ENCODE peak calls at places on chromosomes 16 and 17, in six cellular contexts. Y is lung, H is HFF-Myc, Q is sigmoid colon, N is HCT116, D is cardiac muscle cell. Z is an unnamed sample.

GRCh38 chr16:31529398-31530312 is 2.0 kb downstream of the AHSP start:
- DNase-seq in D (no peak), N (no peak), Q (no peak), Y (no peak), H (no peak), Z (no peak)

GRCh38 chr17:71438631-71439146 is 682.1 kb upstream of the SOX9 start:
- DNase-seq in H (peak), N (peak), Y (peak), Q (no peak), D (peak), Z (peak)

GRCh38 chr17:75774471-75774987 is 9.5 kb upstream of the GALK1 start:
- DNase-seq in D (no peak), H (no peak), Y (no peak), Q (peak), N (no peak), Z (no peak)

GRCh38 chr17:64686705-64687104 is 24.6 kb upstream of the SMURF2 start:
- DNase-seq in Y (no peak), N (no peak), D (no peak), H (no peak), Q (no peak), Z (no peak)

GRCh38 chr17:50479522-50480141 is 972 bp downstream of the RSAD1 start:
- DNase-seq in Y (peak), H (peak), D (peak), Q (peak), N (peak), Z (peak)

GRCh38 chr16:8931864-8932263 is 31.8 kb downstream of the USP7 start:
- DNase-seq in H (peak), Y (no peak), N (no peak), Q (no peak), D (peak), Z (peak)

GRCh38 chr16:68257906-68258800 is 6.2 kb upstream of the SLC7A6 start:
- DNase-seq in D (no peak), H (no peak), Q (peak), N (no peak), Y (no peak), Z (peak)

GRCh38 chr16:4664538-4665418 is 28.6 kb upstream of the NUDT16L1 start:
- DNase-seq in N (no peak), Q (no peak), H (no peak), Y (peak), D (no peak), Z (peak)

GRCh38 chr16:12721841-12722467 is 81.7 kb downstream of the CPPED1 start:
- DNase-seq in N (no peak), Q (no peak), D (no peak), Y (no peak), H (no peak), Z (no peak)

GRCh38 chr16:11471548-11471947 is 115.2 kb downstream of the LITAF start:
- DNase-seq in N (no peak), D (no peak), Q (no peak), H (no peak), Y (no peak), Z (no peak)

GRCh38 chr17:31859487-31860008 is 504 bp upstream of the COPRS start:
- DNase-seq in H (no peak), D (no peak), Y (no peak), N (no peak), Q (no peak), Z (no peak)

GRCh38 chr16:57915267-57915666 is 55.7 kb downstream of the CNGB1 start:
- DNase-seq in Y (no peak), H (no peak), D (no peak), Q (no peak), N (no peak), Z (no peak)

GRCh38 chr17:50100480-50100883 is 5.3 kb downstream of the PDK2 start:
- DNase-seq in Q (no peak), Y (no peak), N (no peak), H (no peak), D (no peak), Z (no peak)

GRCh38 chr16:66562409-66562808 is 3.8 kb upstream of the CMTM1 start:
- DNase-seq in Q (no peak), N (no peak), Y (no peak), H (no peak), D (no peak), Z (no peak)

GRCh38 chr16:1960665-1961630 is 1.6 kb downstream of the NDUFB10 start:
- DNase-seq in H (peak), N (peak), Q (no peak), Y (no peak), D (peak), Z (no peak)

GRCh38 chr17:13478326-13478830 is 123.4 kb downstream of the HS3ST3A1 start:
- DNase-seq in N (no peak), D (no peak), Q (no peak), Y (no peak), H (peak), Z (no peak)

GRCh38 chr16:727291-727977 is 528 bp downstream of the HAGHL start:
- DNase-seq in N (no peak), Y (no peak), D (no peak), H (no peak), Q (no peak), Z (no peak)

GRCh38 chr16:870856-871561 is 70.5 kb upstream of the GNG13 start:
- DNase-seq in N (no peak), H (no peak), Y (no peak), D (no peak), Q (peak), Z (no peak)

GRCh38 chr17:46020023-46020735 is 21.1 kb downstream of the STH start:
- DNase-seq in Q (peak), N (no peak), H (no peak), Y (no peak), D (no peak), Z (no peak)

GRCh38 chr17:73156887-73157870 is 7.6 kb upstream of the SSTR2 start:
- DNase-seq in D (no peak), Y (no peak), N (no peak), Q (no peak), H (no peak), Z (no peak)

GRCh38 chr16:75385507-75386152 is 47.7 kb downstream of the CFDP1 start:
- DNase-seq in H (peak), D (peak), Q (no peak), N (peak), Y (no peak), Z (no peak)

GRCh38 chr17:69882281-69882680 is 192.7 kb upstream of the KCNJ16 start:
- DNase-seq in N (no peak), D (no peak), H (no peak), Q (no peak), Y (no peak), Z (no peak)

GRCh38 chr16:87075319-87075860 is 241.8 kb downstream of the C16orf95 start:
- DNase-seq in Y (no peak), H (no peak), N (no peak), D (no peak), Q (peak), Z (no peak)

GRCh38 chr17:7440113-7440822 is 956 bp downstream of the FGF11 start:
- DNase-seq in N (no peak), D (no peak), Y (no peak), H (no peak), Q (peak), Z (peak)

GRCh38 chr17:7441202-7441705 is 1.9 kb downstream of the FGF11 start:
- DNase-seq in N (no peak), Y (no peak), H (no peak), Q (no peak), D (no peak), Z (no peak)

GRCh38 chr17:7442142-7442541 is 2.7 kb upstream of the CHRNB1 start:
- DNase-seq in H (no peak), D (no peak), Y (no peak), Q (no peak), N (no peak), Z (no peak)

GRCh38 chr17:7439462-7440112 is at the start of gene FGF11:
- DNase-seq in N (no peak), Y (no peak), Q (no peak), H (no peak), D (no peak), Z (no peak)

GRCh38 chr17:7440823-7441174 is 1.5 kb downstream of the FGF11 start:
- DNase-seq in Q (no peak), N (no peak), D (peak), Y (no peak), H (no peak), Z (no peak)
- TF ChIP-seq CTCF in Q (no peak), N (no peak), D (peak), Y (no peak), H (no peak), Z (no peak)

GRCh38 chr16:49874613-49875237 is 18.8 kb upstream of the ZNF423 start:
- DNase-seq in Q (no peak), Y (no peak), D (no peak), N (no peak), H (no peak), Z (no peak)

GRCh38 chr16:49881890-49882289 is 26.0 kb upstream of the ZNF423 start:
- DNase-seq in D (no peak), N (no peak), H (no peak), Y (no peak), Q (no peak), Z (no peak)

GRCh38 chr16:49875812-49876715 is 20.2 kb upstream of the ZNF423 start:
- DNase-seq in D (no peak), N (no peak), H (no peak), Q (no peak), Y (no peak), Z (no peak)

DNA sequence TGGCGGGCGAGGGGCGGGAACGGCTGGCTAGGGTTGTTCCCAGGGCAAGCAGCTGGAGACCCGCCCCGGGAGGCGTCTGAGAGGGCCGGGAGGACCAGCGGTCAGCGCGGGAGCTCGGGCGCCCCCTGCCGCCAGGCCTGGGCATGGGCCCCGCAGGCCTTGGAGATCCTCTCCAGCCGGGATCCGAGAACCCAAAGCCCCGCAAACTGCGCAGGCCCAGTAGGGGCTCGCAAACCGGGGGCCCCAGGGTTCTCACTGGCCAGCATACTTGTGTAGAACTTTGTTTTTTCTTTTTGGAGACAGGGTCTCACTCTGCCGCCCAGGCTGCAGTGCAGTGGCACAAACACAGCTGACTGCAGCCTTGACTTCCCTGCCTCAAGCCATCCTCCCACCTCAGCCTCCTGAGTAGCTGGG is 20.8 kb upstream of the ZNF423 start:
- DNase-seq in D (peak), H (no peak), Q (peak), Y (peak), N (no peak), Z (peak)
- TF ChIP-seq CTCF in D (peak), H (peak), Q (peak), Y (peak), N (peak), Z (peak)

GRCh38 chr17:3551189-3551588 is 6.4 kb downstream of the TRPV3 start:
- DNase-seq in H (no peak), D (no peak), N (no peak), Y (no peak), Q (no peak), Z (no peak)
- TF ChIP-seq CTCF in H (peak), D (no peak), N (no peak), Y (no peak), Q (no peak), Z (no peak)

GRCh38 chr17:60745544-60745943 is 67.9 kb downstream of the BCAS3 start:
- DNase-seq in Y (no peak), D (no peak), H (no peak), N (no peak), Q (no peak), Z (no peak)
- TF ChIP-seq CTCF in Y (no peak), D (no peak), H (no peak), N (peak), Q (no peak), Z (no peak)

GRCh38 chr16:71461686-71462648 is at the start of gene ZNF23:
- DNase-seq in Q (peak), Y (peak), D (peak), N (peak), H (no peak), Z (peak)
- TF ChIP-seq CTCF in Q (no peak), Y (no peak), D (no peak), N (peak), H (no peak), Z (no peak)

GRCh38 chr17:78345172-78345571 is 14.7 kb downstream of the SOCS3 start:
- DNase-seq in Y (no peak), D (no peak), N (no peak), H (no peak), Q (no peak), Z (no peak)
- TF ChIP-seq CTCF in Y (no peak), D (no peak), N (no peak), H (no peak), Q (no peak), Z (no peak)